ENCODE peak calls at places on chromosomes 2 and 18, in nine cellular contexts. V, I, X, Q, O, H, E, Z and L are unnamed samples.

GRCh38 chr18:79513381-79514081 is 117.8 kb downstream of the NFATC1 start:
- DNase-seq in E (no peak), X (no peak), I (no peak), Q (no peak), Z (no peak), V (peak), O (peak), H (no peak), L (no peak)

GRCh38 chr2:152823901-152824300 is 105.5 kb downstream of the ARL6IP6 start:
- DNase-seq in H (no peak), I (no peak), V (no peak), Q (no peak), X (no peak), O (no peak), E (no peak), Z (no peak), L (no peak)

GRCh38 chr18:26502834-26503233 is 45.5 kb downstream of the KCTD1 start:
- DNase-seq in Q (no peak), H (no peak), I (no peak), V (no peak), Z (no peak), E (no peak), X (no peak), O (no peak), L (no peak)

GRCh38 chr2:133389569-133389968 is 178.7 kb downstream of the NCKAP5 start:
- DNase-seq in I (no peak), X (no peak), E (no peak), Z (no peak), Q (no peak), O (no peak), V (no peak), H (no peak), L (no peak)

GRCh38 chr2:10777111-10777841 is 35.3 kb downstream of the PDIA6 start:
- DNase-seq in Q (no peak), V (no peak), X (no peak), I (no peak), E (no peak), H (no peak), O (peak), Z (peak), L (no peak)

GRCh38 chr2:74845217-74845751 is 11.4 kb downstream of the HK2 start:
- DNase-seq in Q (no peak), X (peak), I (peak), H (peak), Z (peak), E (peak), O (peak), V (peak), L (peak)

GRCh38 chr2:233265899-233266431 is 14.5 kb downstream of the ATG16L1 start:
- DNase-seq in Z (no peak), H (no peak), O (no peak), E (no peak), X (no peak), Q (no peak), I (no peak), V (no peak), L (no peak)

GRCh38 chr2:10135296-10136089 is 13.0 kb downstream of the RRM2 start:
- DNase-seq in Z (no peak), Q (no peak), V (peak), X (no peak), O (no peak), E (no peak), H (peak), I (no peak), L (no peak)

GRCh38 chr2:86774862-86775261 is 15.9 kb downstream of the CD8A start:
- DNase-seq in E (no peak), I (no peak), H (no peak), Q (no peak), X (no peak), Z (no peak), V (no peak), O (no peak), L (no peak)

GRCh38 chr2:237475704-237476107 is 11.3 kb upstream of the MLPH start:
- DNase-seq in V (peak), Q (peak), X (no peak), Z (no peak), E (peak), I (no peak), H (peak), O (no peak), L (no peak)

GRCh38 chr18:59514193-59514592 is 155.1 kb upstream of the LMAN1 start:
- DNase-seq in E (no peak), X (no peak), O (no peak), Z (peak), H (no peak), Q (no peak), V (peak), I (no peak), L (peak)

GRCh38 chr2:63861220-63861822 is 19.6 kb downstream of the UGP2 start:
- DNase-seq in H (peak), O (peak), I (no peak), Q (peak), X (peak), V (no peak), Z (peak), E (peak), L (peak)

GRCh38 chr2:27849558-27849957 is 40.6 kb downstream of the RBKS start:
- DNase-seq in Z (no peak), X (no peak), I (no peak), E (no peak), H (no peak), O (no peak), V (no peak), Q (no peak), L (no peak)

GRCh38 chr2:239951117-239951734 is 73.9 kb downstream of the NDUFA10 start:
- DNase-seq in I (no peak), X (no peak), H (no peak), Z (peak), E (no peak), Q (no peak), O (no peak), V (no peak), L (no peak)

GRCh38 chr2:118835739-118836410 is 11.6 kb downstream of the EN1 start:
- DNase-seq in V (no peak), Q (no peak), E (no peak), H (peak), I (no peak), Z (no peak), X (no peak), O (peak), L (no peak)

GRCh38 chr18:69128978-69129377 is 271.7 kb upstream of the DOK6 start:
- DNase-seq in O (peak), Q (no peak), V (no peak), Z (no peak), H (no peak), I (no peak), E (no peak), X (no peak), L (no peak)

GRCh38 chr2:121298476-121298875 is 13.5 kb upstream of the TFCP2L1 start:
- DNase-seq in V (no peak), I (no peak), Z (no peak), E (no peak), Q (no peak), H (no peak), X (no peak), O (no peak), L (no peak)

GRCh38 chr2:143575340-143575739 is 446.1 kb downstream of the ARHGAP15 start:
- DNase-seq in X (no peak), V (no peak), E (no peak), I (no peak), Z (no peak), H (peak), O (no peak), Q (peak), L (no peak)

GRCh38 chr18:25284861-25285574 is 66.9 kb downstream of the ZNF521 start:
- DNase-seq in Q (no peak), Z (peak), V (no peak), I (no peak), O (peak), E (no peak), X (no peak), H (no peak), L (no peak)

GRCh38 chr18:56570971-56571370 is 67.4 kb downstream of the TXNL1 start:
- DNase-seq in H (no peak), X (no peak), V (no peak), E (no peak), O (no peak), Z (no peak), Q (no peak), I (no peak), L (no peak)

GRCh38 chr2:197387179-197387578 is 47.6 kb downstream of the SF3B1 start:
- DNase-seq in H (no peak), V (no peak), Q (no peak), X (no peak), Z (no peak), E (no peak), I (no peak), O (no peak), L (no peak)

GRCh38 chr2:57882895-57883515 is 163.6 kb upstream of the VRK2 start:
- DNase-seq in Z (no peak), V (no peak), I (peak), E (no peak), Q (no peak), O (no peak), X (no peak), H (peak), L (no peak)

GRCh38 chr18:10072659-10073309 is 159.0 kb downstream of the VAPA start:
- DNase-seq in Z (no peak), E (no peak), V (no peak), O (no peak), H (no peak), I (no peak), X (no peak), Q (no peak), L (no peak)

GRCh38 chr2:189015378-189015777 is 41.2 kb downstream of the COL3A1 start:
- DNase-seq in X (no peak), Z (no peak), Q (no peak), H (no peak), I (no peak), V (no peak), E (no peak), O (no peak), L (no peak)

GRCh38 chr2:32061973-32062861 is 1.1 kb upstream of the SPAST start:
- DNase-seq in V (no peak), Z (peak), O (peak), E (peak), H (no peak), I (no peak), Q (peak), X (no peak), L (peak)

GRCh38 chr2:174049895-174050294 is 84.7 kb upstream of the SP3 start:
- DNase-seq in O (no peak), E (no peak), Q (no peak), H (no peak), I (no peak), X (no peak), V (no peak), Z (no peak), L (no peak)

GRCh38 chr2:106596844-106597243 is 109.7 kb downstream of the CD8B2 start:
- DNase-seq in Q (peak), E (no peak), Z (no peak), O (peak), V (no peak), H (peak), I (no peak), X (no peak), L (no peak)

DNA sequence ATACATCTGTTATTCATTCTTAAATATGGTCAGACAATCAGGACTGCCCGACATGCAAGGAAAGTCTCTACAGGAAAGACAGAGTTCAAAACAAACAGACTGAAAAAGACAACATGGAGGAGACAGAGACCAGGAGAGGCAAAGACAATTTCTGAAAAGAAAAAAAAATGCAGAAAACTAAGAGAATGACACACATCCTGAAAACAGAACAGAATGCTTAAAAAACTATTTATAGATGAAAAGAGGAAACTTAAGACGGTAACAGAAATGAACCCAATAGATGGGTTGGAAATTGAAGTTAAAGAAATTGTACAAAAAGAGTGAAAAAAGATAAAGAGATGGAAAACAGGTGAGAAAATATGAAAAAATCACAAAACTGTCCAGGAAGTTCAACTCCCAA is 95.7 kb downstream of the BCL2 start:
- DNase-seq in Q (no peak), E (no peak), H (no peak), I (no peak), X (no peak), O (no peak), V (no peak), Z (no peak), L (no peak)
- H3K27ac ChIP-seq in Q (no peak), E (no peak), H (no peak), I (no peak), X (peak), O (no peak), V (no peak), Z (no peak), L (no peak)

DNA sequence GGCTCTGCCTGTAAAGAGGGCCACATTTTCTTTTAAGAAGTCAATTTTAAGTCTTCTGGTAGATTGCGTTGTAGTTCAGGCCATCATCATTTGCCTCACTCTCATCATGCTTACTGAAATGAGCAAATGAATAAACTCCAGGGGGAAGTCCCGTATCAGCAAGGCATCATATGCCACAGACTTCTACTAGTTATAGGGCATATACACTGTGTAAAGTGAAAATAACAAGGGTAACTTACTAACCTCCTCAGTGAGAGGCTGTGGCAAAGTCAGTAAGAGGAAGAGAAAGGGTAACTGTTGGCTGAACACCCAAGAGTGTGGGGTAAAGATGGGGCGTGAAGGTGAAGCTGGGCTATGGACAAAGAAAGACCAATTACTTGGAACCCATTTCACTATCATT is 456.2 kb downstream of the SPAG16 start:
- DNase-seq in E (no peak), H (no peak), Q (no peak), Z (no peak), X (no peak), V (no peak), I (no peak), O (no peak), L (no peak)
- H3K4me3 ChIP-seq in E (no peak), H (no peak), Q (no peak), Z (no peak), X (no peak), V (no peak), I (no peak), O (no peak), L (no peak)

GRCh38 chr2:179546656-179547055 is 282.0 kb upstream of the SESTD1 start:
- DNase-seq in X (no peak), Z (no peak), H (no peak), E (no peak), Q (no peak), I (no peak), O (no peak), V (no peak), L (no peak)

GRCh38 chr2:179543361-179543901 is 278.8 kb upstream of the SESTD1 start:
- DNase-seq in I (no peak), E (no peak), Z (no peak), Q (no peak), V (no peak), H (no peak), O (no peak), X (no peak), L (no peak)

GRCh38 chr2:179541586-179541985 is 277.0 kb upstream of the SESTD1 start:
- DNase-seq in V (no peak), H (no peak), X (no peak), O (no peak), E (no peak), Z (no peak), Q (no peak), I (no peak), L (no peak)

GRCh38 chr2:179550214-179550613 is 285.6 kb upstream of the SESTD1 start:
- DNase-seq in O (peak), V (no peak), E (no peak), Q (no peak), X (no peak), I (no peak), H (no peak), Z (no peak), L (no peak)

GRCh38 chr2:179545024-179545423 is 280.4 kb upstream of the SESTD1 start:
- DNase-seq in Z (no peak), X (no peak), O (no peak), E (no peak), V (no peak), Q (no peak), H (no peak), I (no peak), L (no peak)
- H3K27ac ChIP-seq in Z (no peak), X (no peak), O (no peak), E (no peak), V (no peak), Q (no peak), H (no peak), I (no peak), L (no peak)

GRCh38 chr2:85756195-85756594 is 2.4 kb downstream of the ATOH8 start:
- DNase-seq in X (no peak), Q (no peak), V (no peak), O (no peak), Z (peak), E (no peak), I (no peak), H (no peak), L (no peak)
- H3K4me3 ChIP-seq in X (no peak), Q (no peak), V (no peak), O (no peak), Z (peak), E (no peak), I (no peak), H (peak), L (peak)

DNA sequence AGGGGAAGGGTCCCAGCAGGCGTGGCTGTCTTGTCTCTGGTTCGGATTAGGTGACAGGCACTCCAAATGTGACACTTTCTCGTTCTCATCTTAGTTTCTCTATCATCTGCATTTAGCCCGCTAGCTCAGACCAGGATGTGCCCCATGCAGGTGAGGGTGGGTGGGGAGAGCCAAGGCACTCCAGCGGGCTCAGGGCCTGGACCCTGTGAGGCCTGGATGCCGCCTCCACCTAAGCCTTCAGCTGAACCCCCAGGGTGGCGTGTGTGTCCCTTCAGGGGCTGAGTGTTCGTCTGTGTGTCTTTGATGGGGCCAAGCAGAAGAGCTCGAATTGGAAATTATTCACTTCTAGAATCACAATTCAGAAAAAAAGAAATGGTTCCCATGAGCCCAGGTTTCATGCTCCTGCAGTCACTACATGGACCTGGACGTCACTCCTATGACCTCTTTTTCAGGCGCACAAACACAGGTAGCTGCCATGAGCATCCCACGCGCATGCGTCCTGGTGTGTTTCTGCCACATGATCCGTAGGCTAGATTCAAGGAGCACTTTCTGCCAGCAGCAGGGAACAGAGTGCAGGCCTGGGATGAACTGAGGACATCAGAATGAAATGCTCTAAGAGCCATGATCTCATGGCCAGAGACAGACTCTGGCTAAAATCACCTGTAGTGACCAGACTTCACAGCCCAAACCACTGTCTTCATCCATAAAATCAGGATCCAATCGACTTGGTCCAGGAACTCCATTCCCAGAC is 25.8 kb downstream of the CIDEA start:
- DNase-seq in X (no peak), Z (no peak), V (no peak), Q (no peak), I (no peak), H (no peak), E (no peak), O (no peak), L (no peak)
- H3K27ac ChIP-seq in X (no peak), Z (peak), V (peak), Q (no peak), I (no peak), H (no peak), E (no peak), O (peak), L (peak)

DNA sequence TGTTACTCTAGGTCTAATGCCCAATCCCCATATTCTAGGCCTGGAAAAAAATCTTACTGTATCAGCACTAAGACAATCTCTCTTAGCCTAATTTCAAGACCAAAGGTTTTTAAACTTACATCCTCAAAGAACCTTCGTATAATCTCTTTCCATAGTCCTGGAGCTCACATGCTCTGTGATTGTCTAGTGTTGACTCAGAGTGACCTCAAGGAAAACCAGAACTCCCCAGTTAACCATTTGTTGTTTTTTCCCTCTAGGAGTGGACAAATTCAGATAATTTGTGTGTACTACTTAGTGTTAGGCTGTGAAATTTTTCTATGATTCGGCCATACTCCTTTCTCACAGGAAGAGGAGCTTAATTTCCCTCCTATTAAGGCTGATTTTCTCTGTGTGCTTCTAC is 536.1 kb downstream of the SLC4A3 start:
- DNase-seq in Q (no peak), E (no peak), H (no peak), Z (no peak), V (no peak), O (no peak), X (no peak), I (no peak), L (no peak)
- H3K4me3 ChIP-seq in Q (no peak), E (no peak), H (no peak), Z (no peak), V (no peak), O (no peak), X (no peak), I (no peak), L (no peak)

GRCh38 chr2:168993538-168993937 is 37.6 kb downstream of the ABCB11 start:
- DNase-seq in X (no peak), V (no peak), O (no peak), I (no peak), E (no peak), Z (no peak), H (no peak), Q (no peak), L (no peak)
- H3K27ac ChIP-seq in X (no peak), V (no peak), O (no peak), I (no peak), E (no peak), Z (no peak), H (no peak), Q (no peak), L (no peak)